ENCODE peak calls at places on chromosomes 16 and 17, in four cellular contexts. Q is IMR-90, T is psoas muscle, C is suprapubic skin. X is an unnamed sample. For H3K9me3, the result is how much of the 10 kb centered on the place peaks cover.

GRCh38 chr16:10979717-10980601 is 35.6 kb downstream of the CLEC16A start:
- DNase-seq in C (no peak), T (peak), Q (no peak), X (no peak)

GRCh38 chr17:63843387-63844292 is 1.2 kb upstream of the SMARCD2 start:
- DNase-seq in C (no peak), Q (peak), T (peak), X (peak)

GRCh38 chr17:61245706-61246135 is 153.9 kb upstream of the TBX2 start:
- DNase-seq in Q (no peak), T (no peak), C (no peak), X (no peak)

GRCh38 chr17:50988427-50988826 is 122.3 kb upstream of the TOB1 start:
- DNase-seq in T (no peak), C (no peak), Q (no peak), X (no peak)

GRCh38 chr17:27558341-27558740 is 72.6 kb upstream of the LGALS9 start:
- DNase-seq in Q (no peak), C (no peak), T (no peak), X (no peak)

GRCh38 chr17:31394544-31394943 is 3.1 kb downstream of the RAB11FIP4 start:
- DNase-seq in Q (peak), C (peak), T (peak), X (peak)

GRCh38 chr16:28157768-28158535 is 53.8 kb downstream of the XPO6 start:
- DNase-seq in Q (peak), C (no peak), T (no peak), X (no peak)

GRCh38 chr16:55824473-55824872 is 8.4 kb downstream of the CES1 start:
- DNase-seq in C (no peak), T (no peak), Q (no peak), X (no peak)

GRCh38 chr17:18014006-18014405 is 25.0 kb downstream of the ATPAF2 start:
- DNase-seq in Q (no peak), C (no peak), T (no peak), X (no peak)

GRCh38 chr17:4968916-4969550 is 1.4 kb upstream of the SPAG7 start:
- DNase-seq in Q (peak), C (no peak), T (peak), X (peak)

GRCh38 chr17:38358586-38359513 is 7.2 kb downstream of the SOCS7 start:
- DNase-seq in T (no peak), C (no peak), Q (no peak), X (no peak)

GRCh38 chr17:38926290-38927070 is 1.1 kb downstream of the LASP1NB start:
- DNase-seq in Q (no peak), C (no peak), T (no peak), X (no peak)

GRCh38 chr17:82645516-82645915 is 2.7 kb downstream of the WDR45B start:
- DNase-seq in T (no peak), C (no peak), Q (peak), X (no peak)

GRCh38 chr16:19835989-19836421 is 48.6 kb downstream of the GPRC5B start:
- DNase-seq in C (no peak), Q (peak), T (no peak), X (no peak)

GRCh38 chr16:25024900-25025299 is 9.7 kb upstream of the ARHGAP17 start:
- DNase-seq in Q (no peak), T (no peak), C (no peak), X (no peak)

GRCh38 chr17:28724500-28725165 is 1.4 kb downstream of the TLCD1 start:
- DNase-seq in C (no peak), Q (no peak), T (no peak), X (no peak)

GRCh38 chr17:74484066-74484465 is 17.6 kb downstream of the CD300A start:
- DNase-seq in Q (no peak), C (no peak), T (no peak), X (no peak)

GRCh38 chr17:80114758-80115157 is 13.4 kb downstream of the GAA start:
- DNase-seq in C (peak), T (no peak), Q (no peak), X (no peak)

GRCh38 chr16:86549076-86549892 is 5.8 kb downstream of the MTHFSD start:
- DNase-seq in Q (no peak), C (no peak), T (no peak), X (no peak)

GRCh38 chr16:30934827-30935557 is 11.6 kb downstream of the FBXL19 start:
- DNase-seq in T (peak), C (no peak), Q (peak), X (no peak)

GRCh38 chr17:80742091-80742490 is 197.5 kb downstream of the RPTOR start:
- DNase-seq in C (no peak), T (no peak), Q (no peak), X (no peak)

GRCh38 chr16:8929086-8929748 is 34.5 kb downstream of the USP7 start:
- DNase-seq in Q (no peak), T (no peak), C (no peak), X (no peak)

GRCh38 chr16:58459344-58460218 is 40.4 kb upstream of the NDRG4 start:
- DNase-seq in Q (peak), T (no peak), C (no peak), X (peak)

GRCh38 chr16:31134091-31134571 is 1.4 kb downstream of the PRSS8 start:
- DNase-seq in C (no peak), Q (peak), T (no peak), X (no peak)

GRCh38 chr16:87707097-87707496 is 58.7 kb downstream of the KLHDC4 start:
- DNase-seq in T (no peak), Q (no peak), C (no peak), X (no peak)

GRCh38 chr17:79761894-79762570 is 15.9 kb upstream of the CBX2 start:
- DNase-seq in Q (no peak), C (no peak), T (no peak), X (no peak)

GRCh38 chr16:16083421-16084156 is 134.2 kb downstream of the ABCC1 start:
- DNase-seq in C (no peak), T (no peak), Q (peak), X (peak)

GRCh38 chr16:79299154-79299799 is 301.3 kb downstream of the MAF start:
- DNase-seq in T (no peak), Q (no peak), C (no peak), X (no peak)

GRCh38 chr17:83136156-83136555 is 56.7 kb downstream of the METRNL start:
- DNase-seq in T (no peak), C (peak), Q (no peak), X (no peak)

GRCh38 chr16:804193-805048 is 3.9 kb upstream of the GNG13 start:
- DNase-seq in T (no peak), Q (no peak), C (no peak), X (no peak)

GRCh38 chr17:55584055-55584685 is 72.9 kb upstream of the SMIM36 start:
- DNase-seq in C (no peak), T (no peak), Q (peak), X (no peak)

GRCh38 chr16:17325744-17326143 is 145.0 kb downstream of the XYLT1 start:
- DNase-seq in C (no peak), Q (no peak), T (no peak), X (no peak)

GRCh38 chr17:7354262-7354781 is 634 bp upstream of the TMEM95 start:
- DNase-seq in C (no peak), Q (peak), T (no peak), X (no peak)

GRCh38 chr17:38717139-38717745 is 12.2 kb downstream of the MLLT6 start:
- DNase-seq in Q (no peak), C (no peak), T (no peak), X (no peak)

GRCh38 chr16:87212026-87212425 is 105.2 kb downstream of the C16orf95 start:
- DNase-seq in Q (peak), T (no peak), C (no peak), X (no peak)

GRCh38 chr17:14301761-14302401 is 1.0 kb downstream of the HS3ST3B1 start:
- DNase-seq in C (no peak), T (peak), Q (peak), X (no peak)

GRCh38 chr16:85847681-85848601 is 48.4 kb downstream of the COX4I1 start:
- DNase-seq in C (peak), Q (no peak), T (no peak), X (no peak)

GRCh38 chr16:57446530-57447141 is 549 bp downstream of the CIAPIN1 start:
- DNase-seq in T (peak), C (no peak), Q (peak), X (peak)

GRCh38 chr17:74212913-74213791 is at the start of gene TTYH2:
- DNase-seq in T (peak), C (peak), Q (peak), X (peak)

GRCh38 chr17:68057531-68057952 is 22.0 kb downstream of the KPNA2 start:
- DNase-seq in C (no peak), T (no peak), Q (peak), X (peak)

DNA sequence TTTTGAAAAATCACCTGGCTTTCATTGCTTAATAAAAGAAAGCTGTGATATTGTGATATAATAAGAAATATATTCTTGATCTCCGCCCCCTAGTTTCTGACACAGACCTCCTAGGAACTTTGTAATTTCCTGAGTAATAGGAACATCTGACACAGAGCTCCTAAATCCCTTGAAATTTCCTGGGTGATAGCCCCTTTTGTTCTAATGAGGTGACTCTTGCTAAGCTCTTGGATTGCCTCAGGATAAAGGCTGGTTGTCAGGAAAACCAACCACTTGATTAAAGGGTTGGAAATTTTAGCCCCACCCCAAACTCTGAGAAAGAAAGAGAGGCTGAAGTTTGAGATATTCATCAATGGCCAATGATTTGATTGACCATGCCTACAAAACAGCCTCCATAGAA is 326.4 kb upstream of the KIF2B start:
- DNase-seq in T (no peak), Q (no peak), C (no peak), X (no peak)
- H3K9me3 ChIP-seq in T (under half), Q (under half), C (under half), X (under half)

GRCh38 chr16:75172578-75172977 is 24.3 kb downstream of the ZFP1 start:
- DNase-seq in C (no peak), T (no peak), Q (no peak), X (no peak)
- H3K9me3 ChIP-seq in C (half or more), T (half or more), Q (half or more), X (under half)

GRCh38 chr16:68997564-68997963 is 107.9 kb upstream of the HAS3 start:
- DNase-seq in C (no peak), Q (no peak), T (no peak), X (no peak)
- H3K9me3 ChIP-seq in C (under half), Q (under half), T (under half), X (under half)

GRCh38 chr16:3389663-3390338 is 11.0 kb downstream of the ZSCAN32 start:
- DNase-seq in T (no peak), C (no peak), Q (no peak), X (no peak)

GRCh38 chr16:3383045-3383448 is 17.8 kb downstream of the ZSCAN32 start:
- DNase-seq in C (no peak), Q (no peak), T (no peak), X (no peak)

GRCh38 chr16:3388325-3388724 is 12.5 kb downstream of the ZSCAN32 start:
- DNase-seq in Q (no peak), C (no peak), T (no peak), X (no peak)
- H3K9me3 ChIP-seq in Q (half or more), C (under half), T (half or more), X (under half)

DNA sequence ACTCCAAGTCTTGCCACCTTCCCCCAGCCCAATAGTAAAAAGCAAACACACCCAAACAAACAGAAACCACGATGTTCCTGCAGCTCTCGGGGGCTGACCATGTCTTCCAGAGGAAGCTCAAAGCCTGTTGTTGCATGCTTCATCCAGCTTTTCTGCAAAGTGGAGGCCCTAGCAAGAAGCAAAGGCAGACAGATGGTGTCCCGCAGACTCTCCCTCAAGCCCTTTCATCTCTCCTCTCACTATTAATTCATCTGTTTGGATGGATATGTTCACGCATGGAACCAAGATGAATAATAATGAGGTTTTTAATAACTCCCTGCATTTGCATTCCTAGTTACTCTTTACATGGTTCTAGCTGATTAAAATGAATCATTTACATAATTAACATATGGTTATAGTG is 36.5 kb downstream of the RBFOX1 start:
- DNase-seq in T (no peak), Q (no peak), C (no peak), X (no peak)
- H3K9me3 ChIP-seq in T (under half), Q (under half), C (under half), X (under half)

DNA sequence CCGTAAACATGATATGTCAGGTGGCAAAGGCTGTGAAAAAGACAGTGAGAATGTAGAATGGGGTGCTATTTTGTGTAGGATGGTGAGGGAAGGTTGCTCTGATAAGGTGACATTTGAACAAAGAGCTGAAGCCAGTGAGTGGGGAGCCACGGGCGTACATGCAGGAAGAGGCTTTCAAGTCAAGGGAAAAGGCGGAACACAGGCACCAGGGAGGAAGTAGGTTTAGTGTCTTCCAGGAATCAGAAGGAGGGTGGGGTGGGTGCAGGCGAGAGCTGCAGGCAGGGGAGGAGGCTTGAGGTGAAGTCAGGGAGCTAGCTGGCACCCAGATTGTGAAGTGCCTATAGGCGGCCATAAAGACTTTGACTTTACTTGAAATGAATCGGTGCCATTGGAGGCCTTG is 14.1 kb downstream of the ZFP90 start:
- DNase-seq in T (no peak), Q (no peak), C (no peak), X (no peak)
- H3K9me3 ChIP-seq in T (half or more), Q (half or more), C (half or more), X (under half)